ENCODE peak calls at places on chromosomes 13 and 19, in six cellular contexts. W is breast epithelium, I is GM12891, T is K562, O is sigmoid colon, P is suprapubic skin. U is an unnamed sample.

GRCh38 chr19:23222998-23223652 is 27.1 kb downstream of the ZNF724 start:
- DNase-seq in P (no peak), O (no peak), T (no peak), I (no peak), W (no peak), U (no peak)

GRCh38 chr13:42876270-42876714 is 94.9 kb downstream of the FAM216B start:
- DNase-seq in T (no peak), I (peak; percentile 49), W (no peak), P (no peak), O (no peak), U (no peak)

GRCh38 chr19:18089726-18090125 is 3.0 kb upstream of the IL12RB1 start:
- DNase-seq in I (no peak), P (no peak), W (no peak), O (no peak), T (no peak), U (no peak)

GRCh38 chr19:6228523-6229215 is 51.1 kb downstream of the MLLT1 start:
- DNase-seq in P (no peak), T (no peak), O (no peak), I (no peak), W (no peak), U (no peak)

GRCh38 chr19:41335467-41335866 is 18.3 kb downstream of the TGFB1 start:
- DNase-seq in I (no peak), P (no peak), O (no peak), T (no peak), W (no peak), U (no peak)

GRCh38 chr19:45801603-45802175 is 9.0 kb upstream of the DMWD start:
- DNase-seq in P (no peak), T (no peak), W (no peak), O (no peak), I (no peak), U (no peak)

GRCh38 chr19:5049561-5049960 is 80.6 kb downstream of the KDM4B start:
- DNase-seq in T (no peak), O (no peak), P (no peak), W (no peak), I (no peak), U (no peak)

GRCh38 chr19:39568604-39569003 is 28.6 kb upstream of the EID2 start:
- DNase-seq in O (no peak), I (no peak), P (no peak), W (no peak), T (no peak), U (no peak)

GRCh38 chr19:28905996-28906395 is 307.0 kb downstream of the UQCRFS1 start:
- DNase-seq in T (no peak), W (no peak), O (no peak), I (no peak), P (no peak), U (no peak)

GRCh38 chr13:40190656-40191100 is 475.8 kb downstream of the FOXO1 start:
- DNase-seq in W (peak; percentile 75), T (no peak), O (peak; percentile 74), P (no peak), I (no peak), U (no peak)

GRCh38 chr13:98280176-98280510 is 103.1 kb upstream of the RNF113B start:
- DNase-seq in T (no peak), I (no peak), W (no peak), O (no peak), P (no peak), U (no peak)

GRCh38 chr19:43623889-43624670 is 4.7 kb upstream of the ZNF428 start:
- DNase-seq in P (no peak), O (no peak), W (no peak), T (peak; percentile 93), I (no peak), U (no peak)

GRCh38 chr19:38656171-38656981 is 8.9 kb downstream of the ACTN4 start:
- DNase-seq in P (no peak), O (no peak), W (no peak), I (no peak), T (no peak), U (no peak)

GRCh38 chr19:45352914-45353796 is 12.6 kb downstream of the KLC3 start:
- DNase-seq in O (no peak), T (no peak), I (peak; percentile 35), P (no peak), W (no peak), U (no peak)

GRCh38 chr13:67230243-67230773 is at the start of gene PCDH9:
- DNase-seq in T (peak; percentile 93), O (peak; percentile 97), W (peak; percentile 91), I (peak; percentile 42), P (peak; percentile 94), U (peak; percentile 96)

GRCh38 chr13:86567119-86567518 is 767.9 kb upstream of the SLITRK6 start:
- DNase-seq in T (peak; percentile 12), P (no peak), O (no peak), I (no peak), W (no peak), U (no peak)

GRCh38 chr19:918152-918437 is 962 bp downstream of the KISS1R start:
- DNase-seq in T (no peak), I (no peak), O (no peak), P (no peak), W (no peak), U (no peak)

GRCh38 chr19:918481-919156 is 1.5 kb downstream of the KISS1R start:
- DNase-seq in I (no peak), W (no peak), T (no peak), P (no peak), O (no peak), U (no peak)

GRCh38 chr19:919157-920050 is 2.3 kb downstream of the KISS1R start:
- DNase-seq in T (no peak), I (no peak), W (no peak), P (no peak), O (no peak), U (no peak)

GRCh38 chr19:916645-917322 is 349 bp upstream of the KISS1R start:
- DNase-seq in P (no peak), I (no peak), W (no peak), T (peak; percentile 94), O (no peak), U (no peak)

GRCh38 chr19:917323-918151 is at the start of gene KISS1R:
- DNase-seq in I (no peak), W (no peak), O (no peak), P (no peak), T (peak; percentile 90), U (no peak)
- TF ChIP-seq POLR2AphosphoS5 in I (no peak), W (no peak), O (no peak), P (no peak), T (no peak), U (no peak)

GRCh38 chr19:11538232-11539036 is at the start of gene CNN1:
- DNase-seq in I (no peak), T (peak; percentile 81), W (peak; percentile 93), P (no peak), O (peak; percentile 98), U (no peak)
- TF ChIP-seq POLR2AphosphoS5 in I (no peak), T (no peak), W (peak; percentile 88), P (no peak), O (peak; percentile 99), U (peak; percentile 97)

DNA sequence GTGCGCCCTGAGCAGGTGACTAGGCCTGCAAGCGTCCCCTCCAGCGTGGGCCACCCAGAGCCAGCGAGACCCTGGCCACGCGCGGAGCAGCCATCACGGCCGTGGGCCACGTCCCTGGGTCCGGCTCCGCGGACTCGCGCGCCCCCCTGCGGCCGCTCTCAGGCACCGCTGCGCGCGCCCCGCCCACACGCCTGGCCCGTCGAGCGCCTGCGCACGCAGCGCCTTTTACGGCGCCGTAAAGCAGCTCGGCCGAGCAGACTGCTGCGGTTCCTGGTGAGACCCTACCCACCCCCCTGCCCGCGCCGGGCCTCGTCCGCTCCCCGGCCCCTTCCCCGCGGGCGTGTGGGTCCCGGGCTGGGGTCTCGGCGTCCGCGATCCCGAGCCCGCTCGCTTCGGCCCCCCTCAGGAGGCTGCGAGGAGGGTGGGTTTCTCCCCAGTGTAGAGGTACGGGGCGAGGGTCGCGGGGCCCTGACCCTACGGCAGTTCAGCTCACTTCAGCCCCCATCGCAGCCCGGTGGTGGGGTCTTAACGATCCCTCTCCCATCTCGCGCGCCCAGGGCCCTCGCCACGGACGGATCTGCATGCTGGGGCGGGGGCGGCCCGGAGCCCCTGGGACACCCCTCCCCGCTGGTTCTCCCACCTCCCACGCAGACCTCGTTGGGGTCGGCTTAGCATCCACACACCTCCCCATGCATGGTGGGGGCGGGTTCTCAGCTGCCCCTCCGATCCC is at the start of gene TRAPPC5:
- DNase-seq in T (peak; percentile 89), O (peak; percentile 89), P (peak; percentile 87), I (peak; percentile 80), W (peak; percentile 63), U (no peak)
- TF ChIP-seq POLR2AphosphoS5 in T (no peak), O (peak; percentile 77), P (no peak), I (no peak), W (peak; percentile 62), U (peak; percentile 68)

DNA sequence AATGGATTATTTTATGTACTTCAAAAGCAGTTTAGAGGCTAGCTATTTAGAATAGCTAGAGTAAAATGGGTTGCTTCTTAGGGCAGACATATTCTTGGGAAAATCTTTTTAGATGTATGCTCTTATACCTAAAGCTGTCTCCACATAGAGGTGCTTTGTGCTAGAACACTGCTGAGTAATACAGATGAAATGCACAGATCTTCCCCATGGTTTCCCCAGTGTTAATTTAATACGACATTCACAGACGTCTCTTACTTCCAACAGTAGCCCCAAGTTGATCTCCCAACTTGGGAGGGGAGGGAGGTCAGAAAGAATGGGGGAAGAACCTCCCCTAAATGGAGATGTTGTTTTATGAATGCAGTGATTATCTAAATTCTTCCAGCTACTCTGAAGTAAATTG is 16.9 kb downstream of the NALCN start:
- DNase-seq in I (no peak), P (no peak), T (no peak), O (no peak), W (no peak), U (no peak)
- TF ChIP-seq POLR2AphosphoS5 in I (no peak), P (no peak), T (no peak), O (no peak), W (no peak), U (no peak)

U was measured in vagina.